ENCODE peak calls at places on chromosomes 6 and 20, in nine cellular contexts. F is GM06990, T is left ventricle myocardium inferior, A is fibroblast of mammary gland, G is HFF-Myc, V is WERI-Rb-1, S is AG04450, X is upper lobe of right lung, H is cardiac fibroblast. M is an unnamed sample.
A peak's percentile ranks its signal among the peaks of the same experiment; 100 is the strongest.

GRCh38 chr6:16519265-16520242 is 241.7 kb downstream of the ATXN1 start:
- DNase-seq in F (no peak), T (no peak), A (no peak), G (no peak), V (no peak), S (no peak), X (no peak), H (no peak), M (no peak)

GRCh38 chr6:8170245-8170644 is 67.9 kb upstream of the EEF1E1 start:
- DNase-seq in F (no peak), T (no peak), A (no peak), G (no peak), V (no peak), S (no peak), X (no peak), H (no peak), M (no peak)

GRCh38 chr6:104955927-104956662 is 812 bp upstream of the LIN28B start:
- DNase-seq in F (no peak), T (no peak), A (no peak), G (no peak), V (peak; percentile 47), S (no peak), X (no peak), H (no peak), M (peak; percentile 19)

GRCh38 chr6:54579011-54579410 is 267.6 kb upstream of the FAM83B start:
- DNase-seq in F (no peak), T (no peak), A (no peak), G (no peak), V (no peak), S (no peak), X (no peak), H (no peak), M (no peak)

GRCh38 chr20:60116128-60116909 is 158.1 kb downstream of the CDH26 start:
- DNase-seq in F (no peak), T (no peak), A (no peak), G (no peak), V (no peak), S (no peak), X (no peak), H (no peak), M (no peak)

GRCh38 chr6:134122775-134123174 is 70.4 kb upstream of the SLC2A12 start:
- DNase-seq in F (no peak), T (no peak), A (no peak), G (no peak), V (no peak), S (no peak), X (no peak), H (no peak), M (no peak)

GRCh38 chr6:68650142-68650541 is 15.1 kb downstream of the ADGRB3 start:
- DNase-seq in F (no peak), T (no peak), A (no peak), G (no peak), V (no peak), S (no peak), X (no peak), H (no peak), M (no peak)

GRCh38 chr6:126054802-126055201 is 68.5 kb downstream of the TRMT11 start:
- DNase-seq in F (no peak), T (no peak), A (no peak), G (no peak), V (no peak), S (no peak), X (no peak), H (no peak), M (no peak)

GRCh38 chr6:18088419-18089296 is 33.8 kb downstream of the NHLRC1 start:
- DNase-seq in F (no peak), T (no peak), A (no peak), G (no peak), V (no peak), S (no peak), X (peak; percentile 73), H (no peak), M (no peak)

GRCh38 chr20:50427740-50428462 is 82.3 kb upstream of the PTPN1 start:
- DNase-seq in F (no peak), T (peak; percentile 47), A (peak; percentile 72), G (no peak), V (no peak), S (no peak), X (no peak), H (peak; percentile 43), M (no peak)

GRCh38 chr6:111761783-111762312 is 111.4 kb downstream of the FYN start:
- DNase-seq in F (no peak), T (no peak), A (peak; percentile 56), G (no peak), V (no peak), S (no peak), X (no peak), H (peak; percentile 56), M (no peak)

GRCh38 chr6:107812370-107812769 is 11.7 kb downstream of the SCML4 start:
- DNase-seq in F (no peak), T (no peak), A (no peak), G (no peak), V (no peak), S (no peak), X (no peak), H (no peak), M (no peak)

GRCh38 chr20:63707558-63708300 is at the start of the genes ARFRP1 and ZGPAT:
- DNase-seq in F (peak; percentile 91), T (peak; percentile 92), A (peak; percentile 75), G (no peak), V (peak; percentile 86), S (peak; percentile 16), X (peak; percentile 96), H (peak; percentile 75), M (peak; percentile 80)

GRCh38 chr6:82576284-82576683 is 212.7 kb downstream of the TPBG start:
- DNase-seq in F (no peak), T (no peak), A (no peak), G (no peak), V (no peak), S (no peak), X (no peak), H (no peak), M (no peak)

GRCh38 chr6:128275681-128276080 is 244.7 kb downstream of the PTPRK start:
- DNase-seq in F (no peak), T (no peak), A (peak; percentile 19), G (no peak), V (no peak), S (no peak), X (no peak), H (peak; percentile 58), M (no peak)

GRCh38 chr20:46176744-46177378 is 58.7 kb downstream of the CD40 start:
- DNase-seq in F (no peak), T (no peak), A (no peak), G (no peak), V (no peak), S (no peak), X (no peak), H (no peak), M (no peak)

GRCh38 chr6:161079566-161080262 is 88.1 kb downstream of the MAP3K4 start:
- DNase-seq in F (no peak), T (no peak), A (peak; percentile 94), G (no peak), V (no peak), S (peak; percentile 13), X (no peak), H (peak; percentile 88), M (no peak)

GRCh38 chr6:125821825-125822281 is 31.1 kb downstream of the NCOA7 start:
- DNase-seq in F (no peak), T (no peak), A (no peak), G (no peak), V (no peak), S (no peak), X (no peak), H (no peak), M (no peak)

DNA sequence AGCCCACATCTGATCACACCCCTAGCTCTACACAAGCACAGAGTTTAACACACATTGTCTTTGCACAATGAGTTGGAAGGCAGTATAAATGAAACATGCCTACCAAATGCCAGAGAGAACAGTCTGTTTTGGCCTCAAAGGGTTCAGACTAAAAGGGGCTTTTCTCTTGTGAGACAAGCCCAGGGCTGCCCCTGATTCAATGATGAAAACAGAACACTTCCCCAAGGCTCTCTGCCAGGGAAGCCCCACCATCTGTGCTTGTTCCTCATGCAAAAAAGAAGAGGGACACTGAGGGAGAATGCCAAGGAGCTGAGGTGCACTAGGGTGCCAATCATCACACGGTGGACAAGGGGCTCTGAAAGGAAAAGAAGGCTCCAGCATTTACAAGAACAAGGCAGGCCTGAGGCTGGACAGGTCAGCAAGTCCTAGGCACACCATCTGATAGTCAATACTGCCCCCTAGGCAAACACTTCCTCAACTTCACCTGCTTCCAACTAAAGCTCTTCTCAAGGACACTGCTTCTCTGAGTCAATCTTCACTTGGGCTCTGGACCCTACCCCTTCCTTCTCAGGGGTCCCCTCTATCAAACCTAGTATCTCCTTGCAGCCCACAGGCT is 37.5 kb upstream of the SLC4A11 start:
- DNase-seq in F (no peak), T (no peak), A (peak; percentile 39), G (peak; percentile 9), V (peak; percentile 54), S (no peak), X (no peak), H (peak; percentile 62), M (no peak)
- TF ChIP-seq CTCF in F (peak; percentile 46), T (peak; percentile 29), A (peak; percentile 31), G (peak; percentile 35), V (peak; percentile 83), S (peak; percentile 11), X (no peak), H (peak; percentile 33), M (peak; percentile 19)

DNA sequence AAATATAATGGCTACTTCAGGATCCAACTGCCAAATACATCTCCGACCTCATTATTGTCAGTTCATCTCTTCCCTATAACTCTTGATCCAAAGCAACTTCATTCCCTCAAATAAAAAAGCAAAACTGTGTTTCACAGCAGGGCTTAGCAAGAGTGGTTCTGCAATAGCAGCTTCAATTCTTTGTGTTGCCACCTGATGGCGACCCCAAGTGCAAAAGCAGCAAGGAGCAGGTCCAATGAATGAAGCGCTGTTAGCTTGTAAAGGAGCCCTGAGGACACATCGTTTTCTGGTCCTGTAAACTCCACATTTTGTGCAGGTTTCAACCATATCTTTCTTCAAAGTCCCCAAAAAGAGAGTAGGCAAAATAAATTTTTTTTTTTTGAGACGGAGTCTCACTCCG is 19.6 kb downstream of the RTN4IP1 start:
- DNase-seq in F (no peak), T (no peak), A (no peak), G (no peak), V (peak; percentile 59), S (no peak), X (no peak), H (peak; percentile 12), M (no peak)
- TF ChIP-seq CTCF in F (peak; percentile 30), T (no peak), A (peak; percentile 19), G (peak; percentile 17), V (peak; percentile 62), S (peak; percentile 28), X (peak; percentile 10), H (peak; percentile 11), M (peak; percentile 50)

GRCh38 chr20:18066421-18067333 is 9.0 kb upstream of the OVOL2 start:
- DNase-seq in F (no peak), T (no peak), A (no peak), G (no peak), V (no peak), S (no peak), X (no peak), H (no peak), M (no peak)
- TF ChIP-seq CTCF in F (no peak), T (no peak), A (peak; percentile 6), G (no peak), V (no peak), S (no peak), X (no peak), H (no peak), M (peak; percentile 43)

DNA sequence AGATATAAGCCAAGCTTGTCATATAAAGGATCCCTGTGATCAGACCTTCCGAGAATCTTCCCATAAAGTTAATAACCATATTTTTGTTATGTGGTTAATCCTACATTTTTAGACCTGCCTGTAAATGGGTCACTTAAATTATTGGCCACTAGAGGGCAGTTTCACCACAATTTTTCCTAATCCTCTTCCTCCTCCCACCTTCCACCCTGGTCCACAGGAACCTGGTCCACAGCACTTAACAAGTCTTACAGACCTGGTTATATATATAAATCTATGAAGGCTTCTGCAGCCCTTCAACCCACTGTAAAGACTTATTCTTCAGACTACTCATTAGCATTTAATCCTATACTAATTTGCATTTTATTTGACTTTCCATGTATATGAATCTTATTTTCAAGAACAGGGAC is 28.3 kb downstream of the MRS2 start:
- DNase-seq in F (no peak), T (no peak), A (peak; percentile 64), G (peak; percentile 30), V (peak; percentile 58), S (peak; percentile 7), X (no peak), H (peak; percentile 73), M (no peak)
- TF ChIP-seq CTCF in F (peak; percentile 70), T (peak; percentile 77), A (peak; percentile 68), G (peak; percentile 53), V (peak; percentile 59), S (peak; percentile 72), X (peak; percentile 78), H (peak; percentile 56), M (peak; percentile 66)

M was measured in progenitor cell of endocrine pancreas.